ENCODE peak calls at places on chromosomes 6 and 20, in ten cellular contexts. D is nucleus accumbens, S is Karpas-422, R is ovary, Z is GM19239, J is astrocyte of the spinal cord, P is activated gamma-delta T cell, Q is iPS-NIHi11, O is head of caudate nucleus, L is fibroblast of the aortic adventitia. H is an unnamed sample.

GRCh38 chr20:31785089-31785488 is 34.1 kb upstream of the MYLK2 start:
- DNase-seq in R (no peak), Z (no peak), O (no peak), P (no peak), L (no peak), D (no peak), S (peak), Q (no peak), J (no peak), H (no peak)

GRCh38 chr6:157891544-157892362 is 68.7 kb downstream of the SNX9 start:
- DNase-seq in S (no peak), Z (no peak), D (no peak), P (no peak), J (no peak), L (no peak), Q (no peak), R (no peak), O (no peak), H (no peak)

GRCh38 chr6:72464791-72465691 is 156.8 kb upstream of the KCNQ5 start:
- DNase-seq in P (no peak), Z (no peak), Q (no peak), S (no peak), J (peak), R (no peak), O (no peak), L (peak), D (no peak), H (no peak)

GRCh38 chr6:29845405-29846006 is 17.9 kb downstream of the HLA-G start:
- DNase-seq in R (no peak), L (no peak), P (no peak), Q (no peak), O (peak), J (no peak), D (peak), Z (no peak), S (no peak), H (no peak)

GRCh38 chr20:36447101-36447500 is 94.2 kb upstream of the MYL9 start:
- DNase-seq in J (no peak), Q (peak), Z (no peak), S (no peak), R (no peak), P (no peak), O (no peak), D (no peak), L (no peak), H (no peak)

GRCh38 chr20:17680128-17680835 is 1.8 kb downstream of the RRBP1 start:
- DNase-seq in L (peak), J (no peak), Q (no peak), D (no peak), R (peak), O (no peak), P (peak), S (no peak), Z (no peak), H (no peak)

GRCh38 chr6:138250053-138250452 is 31.8 kb upstream of the PBOV1 start:
- DNase-seq in O (no peak), L (no peak), Z (no peak), S (no peak), J (no peak), R (no peak), Q (no peak), P (no peak), D (no peak), H (no peak)

GRCh38 chr6:38796006-38796405 is 80.9 kb downstream of the DNAH8 start:
- DNase-seq in L (no peak), J (no peak), R (no peak), P (no peak), Z (no peak), Q (no peak), D (no peak), O (no peak), S (no peak), H (no peak)

GRCh38 chr6:132587462-132587861 is 2.1 kb downstream of the TAAR5 start:
- DNase-seq in J (no peak), S (no peak), R (no peak), L (no peak), O (no peak), Z (no peak), P (no peak), Q (no peak), D (no peak), H (no peak)

GRCh38 chr6:21937466-21937865 is 343.9 kb downstream of the SOX4 start:
- DNase-seq in Q (no peak), D (no peak), J (no peak), R (no peak), P (no peak), Z (no peak), L (no peak), S (peak), O (no peak), H (peak)

GRCh38 chr20:34309691-34310090 is 6.5 kb upstream of the AHCY start:
- DNase-seq in D (no peak), P (no peak), J (no peak), Q (no peak), S (no peak), Z (no peak), R (no peak), L (no peak), O (no peak), H (no peak)

GRCh38 chr6:150142657-150143501 is at the start of gene PPP1R14C:
- DNase-seq in D (peak), R (no peak), O (peak), S (no peak), Q (peak), Z (no peak), P (peak), J (no peak), L (no peak), H (no peak)

GRCh38 chr6:101830501-101831031 is 437.1 kb downstream of the GRIK2 start:
- DNase-seq in P (no peak), D (no peak), Z (no peak), J (peak), L (peak), Q (no peak), O (no peak), S (no peak), R (no peak), H (no peak)

GRCh38 chr6:105087571-105088211 is 92.1 kb downstream of the POPDC3 start:
- DNase-seq in S (peak), P (no peak), R (peak), O (no peak), D (peak), L (peak), Q (peak), Z (no peak), J (peak), H (peak)

GRCh38 chr6:45538636-45539035 is 160.9 kb upstream of the SUPT3H start:
- DNase-seq in Z (no peak), J (no peak), R (no peak), O (no peak), P (no peak), S (no peak), D (no peak), Q (no peak), L (peak), H (no peak)

GRCh38 chr20:56372850-56373249 is 14.1 kb downstream of the FAM210B start:
- DNase-seq in D (no peak), O (no peak), S (no peak), P (no peak), Z (no peak), Q (no peak), L (no peak), R (no peak), J (no peak), H (no peak)

GRCh38 chr6:73282876-73283275 is 19.9 kb upstream of the KHDC1 start:
- DNase-seq in P (no peak), Z (no peak), Q (no peak), R (no peak), J (no peak), S (no peak), L (no peak), D (no peak), O (no peak), H (no peak)

GRCh38 chr6:6057442-6058053 is 50.8 kb upstream of the NRN1 start:
- DNase-seq in S (peak), R (no peak), Q (peak), J (peak), P (no peak), L (peak), O (no peak), Z (peak), D (no peak), H (peak)